ENCODE peak calls at places on chromosomes 6 and 20, in nine cellular contexts. K is cardiac septum; Y is left ventricle myocardium inferior; N is stimulated activated CD4-positive, alpha-beta T cell treated with anti-CD3 and anti-CD28 coated beads, TNF-alpha, amount 100 ng/mL, for 48 hours; Z is SJSA1; P is AG08396; H is fibroblast of lung; S is Kasumi-1; C is omental fat pad. I is an unnamed sample.

GRCh38 chr20:20017852-20018245 is 687 bp downstream of the NAA20 start:
- DNase-seq in P (no peak), Z (no peak), N (no peak), S (no peak), K (no peak), H (peak; percentile 9), C (no peak), Y (no peak), I (no peak)

GRCh38 chr20:48748556-48748955 is 79.2 kb downstream of the PREX1 start:
- DNase-seq in S (no peak), N (no peak), H (no peak), K (no peak), C (no peak), P (no peak), Z (no peak), Y (no peak), I (no peak)

GRCh38 chr6:39758905-39759605 is 33.1 kb upstream of the DAAM2 start:
- DNase-seq in P (no peak), N (no peak), C (no peak), S (no peak), K (no peak), H (no peak), Y (no peak), Z (no peak), I (no peak)

GRCh38 chr6:4359108-4359710 is 223.8 kb upstream of the ECI2 start:
- DNase-seq in C (no peak), K (no peak), H (no peak), Y (no peak), Z (no peak), P (no peak), S (no peak), N (no peak), I (no peak)

GRCh38 chr20:58349586-58349985 is 39.4 kb upstream of the VAPB start:
- DNase-seq in H (peak; percentile 77), Y (no peak), Z (peak; percentile 11), P (peak; percentile 62), C (no peak), S (no peak), K (no peak), N (no peak), I (peak; percentile 27)

GRCh38 chr6:45613678-45614077 is 235.9 kb upstream of the SUPT3H start:
- DNase-seq in Y (peak; percentile 19), C (no peak), P (peak; percentile 44), Z (no peak), H (no peak), N (no peak), K (no peak), S (no peak), I (peak; percentile 96)

GRCh38 chr6:65999288-65999791 is 292.3 kb upstream of the EYS start:
- DNase-seq in C (no peak), N (no peak), P (no peak), S (no peak), K (peak; percentile 64), Y (no peak), Z (no peak), H (no peak), I (no peak)

GRCh38 chr6:35788423-35788982 is 7.7 kb downstream of the CLPSL1 start:
- DNase-seq in S (no peak), P (no peak), C (no peak), N (no peak), K (no peak), Y (no peak), Z (no peak), H (no peak), I (no peak)

GRCh38 chr6:165146456-165146855 is 162.9 kb downstream of the C6orf118 start:
- DNase-seq in K (no peak), Y (no peak), C (no peak), N (no peak), H (no peak), P (no peak), Z (no peak), S (no peak), I (no peak)

GRCh38 chr20:60228255-60228654 is 270.0 kb downstream of the CDH26 start:
- DNase-seq in P (no peak), N (no peak), Y (no peak), H (no peak), S (peak; percentile 48), Z (no peak), K (no peak), C (no peak), I (peak; percentile 33)

GRCh38 chr6:41901882-41902519 is 6.8 kb upstream of the USP49 start:
- DNase-seq in C (no peak), K (no peak), N (peak; percentile 36), Z (no peak), H (no peak), Y (no peak), P (peak; percentile 38), S (no peak), I (no peak)

GRCh38 chr20:24970030-24970553 is 21.0 kb downstream of the CST7 start:
- DNase-seq in S (no peak), K (no peak), Y (no peak), C (no peak), Z (no peak), P (no peak), H (no peak), N (no peak), I (no peak)

GRCh38 chr20:17479041-17479657 is 52.0 kb downstream of the BFSP1 start:
- DNase-seq in C (no peak), P (no peak), Y (no peak), N (no peak), H (no peak), Z (no peak), S (no peak), K (no peak), I (no peak)

GRCh38 chr20:48706710-48707339 is 121.0 kb downstream of the PREX1 start:
- DNase-seq in N (no peak), C (no peak), Z (no peak), S (peak; percentile 7), K (no peak), P (no peak), H (no peak), Y (no peak), I (no peak)

GRCh38 chr6:133609404-133610270 is 279.3 kb upstream of the TCF21 start:
- DNase-seq in Z (peak; percentile 96), S (no peak), N (no peak), P (peak; percentile 85), K (no peak), H (peak; percentile 99), Y (no peak), C (no peak), I (peak; percentile 97)

GRCh38 chr6:30700340-30700739 is 9.6 kb upstream of the NRM start:
- DNase-seq in N (no peak), C (no peak), P (no peak), H (no peak), K (no peak), Z (no peak), S (no peak), Y (no peak), I (no peak)

GRCh38 chr6:40910260-40910893 is 128.6 kb downstream of the UNC5CL start:
- DNase-seq in C (no peak), K (no peak), Z (no peak), H (no peak), S (no peak), P (no peak), Y (no peak), N (no peak), I (no peak)

GRCh38 chr20:54708229-54708628 is 232.8 kb downstream of the DOK5 start:
- DNase-seq in N (no peak), Z (no peak), P (no peak), Y (no peak), C (no peak), S (no peak), H (no peak), K (no peak), I (no peak)

GRCh38 chr6:3317741-3318211 is 59.0 kb downstream of the PSMG4 start:
- DNase-seq in N (no peak), S (no peak), P (no peak), K (peak; percentile 47), C (no peak), Y (no peak), H (peak; percentile 16), Z (no peak), I (no peak)

GRCh38 chr6:135334169-135334568 is 153.1 kb downstream of the MYB start:
- DNase-seq in C (no peak), N (no peak), P (no peak), K (no peak), Z (no peak), Y (no peak), H (peak; percentile 52), S (no peak), I (no peak)

GRCh38 chr20:44747166-44748004 is 1.7 kb downstream of the KCNK15 start:
- DNase-seq in N (peak; percentile 60), S (peak; percentile 50), Z (peak; percentile 47), H (peak; percentile 60), Y (peak; percentile 67), C (peak; percentile 69), K (no peak), P (peak; percentile 86), I (peak; percentile 81)

GRCh38 chr6:135962731-135963130 is 111.2 kb downstream of the PDE7B start:
- DNase-seq in K (no peak), Z (peak; percentile 60), S (no peak), P (peak; percentile 9), C (no peak), H (peak; percentile 99), Y (no peak), N (no peak), I (no peak)

I was measured in foreskin keratinocyte.